ENCODE peak calls at places on chromosomes 7 and 10, in six cellular contexts. Q, U, Z, F, E and P are unnamed samples.

GRCh38 chr7:7641129-7641663 is 644 bp downstream of the UMAD1 start:
- DNase-seq in Q (no peak), U (no peak), Z (peak; percentile 10), F (peak; percentile 14), E (peak; percentile 46), P (peak; percentile 11)

GRCh38 chr10:11150876-11151275 is 133.2 kb downstream of the CELF2 start:
- DNase-seq in Q (no peak), U (no peak), Z (no peak), F (no peak), E (no peak), P (no peak)

GRCh38 chr7:154202002-154202401 is 149.8 kb downstream of the DPP6 start:
- DNase-seq in Q (no peak), U (no peak), Z (no peak), F (no peak), E (no peak), P (no peak)

GRCh38 chr10:132274581-132274980 is 33.2 kb downstream of the STK32C start:
- DNase-seq in Q (no peak), U (no peak), Z (no peak), F (no peak), E (no peak), P (no peak)

GRCh38 chr10:31467791-31468535 is 148.9 kb downstream of the ZEB1 start:
- DNase-seq in Q (peak; percentile 47), U (no peak), Z (peak; percentile 16), F (no peak), E (no peak), P (peak; percentile 13)

GRCh38 chr10:130493446-130494198 is 357.4 kb downstream of the GLRX3 start:
- DNase-seq in Q (no peak), U (peak; percentile 57), Z (no peak), F (no peak), E (peak; percentile 48), P (no peak)

GRCh38 chr10:96647466-96647865 is 60.7 kb upstream of the TM9SF3 start:
- DNase-seq in Q (no peak), U (no peak), Z (no peak), F (no peak), E (no peak), P (no peak)

GRCh38 chr10:30617070-30617469 is 12.5 kb downstream of the LYZL2 start:
- DNase-seq in Q (no peak), U (no peak), Z (no peak), F (no peak), E (no peak), P (no peak)

GRCh38 chr10:107232013-107232412 is 67.5 kb upstream of the SORCS1 start:
- DNase-seq in Q (no peak), U (no peak), Z (no peak), F (no peak), E (no peak), P (no peak)

GRCh38 chr7:139765143-139765542 is 12.7 kb downstream of the HIPK2 start:
- DNase-seq in Q (no peak), U (no peak), Z (no peak), F (no peak), E (no peak), P (no peak)

GRCh38 chr10:70652761-70653657 is 19.3 kb upstream of the ADAMTS14 start:
- DNase-seq in Q (no peak), U (peak; percentile 54), Z (no peak), F (peak; percentile 73), E (peak; percentile 45), P (no peak)

GRCh38 chr10:80194373-80195045 is 10.8 kb downstream of the ANXA11 start:
- DNase-seq in Q (no peak), U (no peak), Z (no peak), F (no peak), E (no peak), P (no peak)

GRCh38 chr7:139799586-139799985 is 21.8 kb upstream of the HIPK2 start:
- DNase-seq in Q (no peak), U (no peak), Z (no peak), F (no peak), E (no peak), P (no peak)

GRCh38 chr7:129110575-129111376 is 33.7 kb upstream of the TSPAN33 start:
- DNase-seq in Q (no peak), U (no peak), Z (no peak), F (peak; percentile 70), E (peak; percentile 32), P (no peak)

GRCh38 chr7:95469850-95470249 is 15.9 kb upstream of the ASB4 start:
- DNase-seq in Q (no peak), U (no peak), Z (no peak), F (no peak), E (peak; percentile 16), P (no peak)

GRCh38 chr7:123367508-123368122 is 166.8 kb downstream of the IQUB start:
- DNase-seq in Q (no peak), U (no peak), Z (no peak), F (peak; percentile 53), E (peak; percentile 66), P (no peak)

GRCh38 chr10:85857791-85858190 is 508.8 kb downstream of the GRID1 start:
- DNase-seq in Q (no peak), U (no peak), Z (no peak), F (no peak), E (no peak), P (no peak)

GRCh38 chr10:99912057-99912456 is 97.7 kb downstream of the DNMBP start:
- DNase-seq in Q (no peak), U (no peak), Z (no peak), F (no peak), E (no peak), P (no peak)

GRCh38 chr10:91220954-91221696 is 662 bp downstream of the PCGF5 start:
- DNase-seq in Q (peak; percentile 30), U (peak; percentile 80), Z (peak; percentile 15), F (peak; percentile 26), E (no peak), P (peak; percentile 41)

GRCh38 chr7:31882187-31882586 is 188.0 kb downstream of the PDE1C start:
- DNase-seq in Q (no peak), U (no peak), Z (no peak), F (no peak), E (no peak), P (no peak)

GRCh38 chr10:21524131-21524525 is 1.4 kb downstream of the SKIDA1 start:
- DNase-seq in Q (no peak), U (no peak), Z (no peak), F (no peak), E (no peak), P (no peak)

GRCh38 chr10:43259981-43260761 is 6.7 kb downstream of the RASGEF1A start:
- DNase-seq in Q (no peak), U (peak; percentile 77), Z (peak; percentile 44), F (no peak), E (peak; percentile 76), P (no peak)

GRCh38 chr10:127797339-127797738 is 60.4 kb downstream of the FOXI2 start:
- DNase-seq in Q (no peak), U (no peak), Z (no peak), F (no peak), E (peak; percentile 4), P (no peak)
- TF ChIP-seq POLR2AphosphoS5 in Q (no peak), U (no peak), Z (no peak), F (no peak), E (no peak), P (no peak)

DNA sequence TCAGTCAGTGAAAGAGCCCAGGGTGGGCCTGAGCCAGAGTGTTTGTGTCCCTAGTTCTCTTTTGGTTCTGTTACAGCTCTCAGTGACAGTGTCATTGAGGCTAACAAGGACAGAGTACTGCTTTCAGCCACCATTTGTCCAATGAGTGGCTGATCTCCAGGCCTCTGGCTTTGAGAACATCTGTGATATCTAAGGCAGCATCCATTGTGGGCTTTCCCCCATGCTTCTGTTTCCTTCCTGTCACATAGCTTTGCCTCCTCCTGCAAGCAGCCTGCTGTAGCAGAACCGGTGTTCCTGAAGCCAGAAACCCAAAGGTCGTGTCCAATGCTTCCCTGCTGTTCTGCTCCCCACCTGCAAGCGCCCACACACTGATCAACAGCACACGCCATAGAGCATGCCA is 68.4 kb downstream of the IKZF1 start:
- DNase-seq in Q (no peak), U (no peak), Z (no peak), F (no peak), E (no peak), P (no peak)
- H3K36me3 ChIP-seq in Q (no peaks in the 10 kb centered on the region), U (no peaks in the 10 kb centered on the region), Z (no peaks in the 10 kb centered on the region), F (peaks cover 96% of the 10 kb centered on the region), E (no peaks in the 10 kb centered on the region), P (no peaks in the 10 kb centered on the region)

GRCh38 chr7:105808209-105808608 is 68.2 kb downstream of the ATXN7L1 start:
- DNase-seq in Q (no peak), U (no peak), Z (no peak), F (no peak), E (no peak), P (no peak)

GRCh38 chr7:105807363-105807762 is 69.0 kb downstream of the ATXN7L1 start:
- DNase-seq in Q (no peak), U (no peak), Z (no peak), F (no peak), E (no peak), P (no peak)

GRCh38 chr7:105806592-105807266 is 69.7 kb downstream of the ATXN7L1 start:
- DNase-seq in Q (peak; percentile 35), U (no peak), Z (no peak), F (peak; percentile 27), E (no peak), P (peak; percentile 24)

GRCh38 chr7:105810556-105810955 is 65.8 kb downstream of the ATXN7L1 start:
- DNase-seq in Q (no peak), U (no peak), Z (no peak), F (no peak), E (no peak), P (no peak)

DNA sequence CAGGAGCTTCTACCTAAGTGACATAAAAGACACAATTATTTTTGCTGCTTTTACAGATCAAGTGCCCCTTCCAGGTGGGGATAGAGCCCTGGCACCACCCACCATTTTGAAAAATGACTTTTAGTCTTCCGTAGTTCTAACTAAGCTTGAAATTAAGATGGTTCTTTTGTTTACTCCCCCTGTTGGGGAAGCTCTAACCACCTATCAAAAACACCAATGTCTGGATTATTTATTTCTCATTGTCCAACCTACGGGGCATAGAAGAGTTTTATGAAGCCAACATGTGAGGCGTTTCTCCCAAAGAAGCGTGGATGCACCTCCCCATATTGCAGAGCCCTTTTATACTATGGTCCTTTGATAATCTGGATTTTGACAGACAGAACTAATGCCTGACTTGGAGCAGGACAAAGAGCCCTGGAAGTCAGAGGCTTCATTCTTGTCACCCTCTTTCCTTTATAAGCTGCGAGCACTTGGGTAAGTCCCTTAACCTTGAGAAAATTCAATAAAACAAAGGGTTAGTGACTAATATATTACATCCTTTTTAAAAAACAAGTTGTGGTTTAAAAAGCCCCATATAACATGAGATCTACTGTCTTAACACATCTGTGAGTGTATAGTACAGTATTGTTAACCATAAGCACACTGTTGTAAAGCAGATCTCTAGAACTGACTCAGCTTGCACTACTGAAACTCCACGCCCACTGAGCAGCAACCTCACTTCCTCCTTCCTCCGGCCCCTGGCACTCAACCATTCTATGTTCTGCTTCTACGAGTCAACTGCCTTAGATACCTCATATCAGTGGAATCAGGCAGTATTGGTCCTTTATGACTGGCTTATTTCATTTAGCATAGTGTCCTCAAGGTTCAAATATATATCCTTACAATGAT is 67.5 kb downstream of the ATXN7L1 start:
- DNase-seq in Q (peak; percentile 59), U (no peak), Z (no peak), F (peak; percentile 31), E (no peak), P (peak; percentile 71)
- TF ChIP-seq POLR2AphosphoS5 in Q (no peak), U (no peak), Z (no peak), F (no peak), E (no peak), P (no peak)

DNA sequence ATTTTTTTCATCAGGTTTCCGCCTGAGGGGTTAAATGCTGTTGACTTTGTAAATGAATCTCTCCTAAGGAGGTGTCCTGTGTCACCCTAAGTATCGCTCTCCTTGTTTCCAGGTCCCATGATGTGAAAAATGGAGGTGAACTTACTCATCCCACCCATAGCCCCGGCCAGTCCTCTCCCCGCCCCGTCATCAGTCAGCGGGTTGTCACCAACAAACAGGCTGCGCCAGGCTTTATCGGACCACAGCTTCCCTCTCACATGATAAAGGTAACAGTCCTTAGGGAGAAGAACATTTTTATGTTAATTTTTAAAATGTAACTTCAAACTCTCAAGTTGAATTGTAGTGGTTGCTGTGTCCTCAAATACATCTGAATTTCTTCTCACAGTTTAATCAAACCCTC is 116.5 kb downstream of the ANKRD61 start:
- DNase-seq in Q (no peak), U (no peak), Z (no peak), F (no peak), E (no peak), P (no peak)
- H3K36me3 ChIP-seq in Q (peaks cover 81% of the 10 kb centered on the region), U (peaks cover 93% of the 10 kb centered on the region), Z (peaks cover 16% of the 10 kb centered on the region), F (peaks cover 93% of the 10 kb centered on the region), E (peaks cover 83% of the 10 kb centered on the region), P (peaks cover 49% of the 10 kb centered on the region)